ENCODE peak calls at places on chromosomes 2 and 18, in six cellular contexts. D, I, C, S, Y and U are unnamed samples.

GRCh38 chr2:64263315-64263714 is 119.1 kb upstream of the PELI1 start:
- DNase-seq in S (peak), Y (no peak), I (peak), D (peak), C (no peak), U (peak)

GRCh38 chr2:182360012-182360662 is 66.7 kb downstream of the PDE1A start:
- DNase-seq in C (no peak), D (no peak), Y (no peak), I (no peak), S (peak), U (peak)

GRCh38 chr2:203993560-203993959 is 57.0 kb downstream of the ICOS start:
- DNase-seq in C (no peak), Y (no peak), I (no peak), S (no peak), D (no peak), U (no peak)

GRCh38 chr2:199136241-199136640 is 321.5 kb downstream of the SATB2 start:
- DNase-seq in Y (no peak), S (peak), I (no peak), C (no peak), D (no peak), U (no peak)

GRCh38 chr2:239781461-239781860 is 243.7 kb downstream of the NDUFA10 start:
- DNase-seq in I (no peak), S (no peak), D (no peak), Y (no peak), C (no peak), U (no peak)

GRCh38 chr18:74152906-74153305 is 4.6 kb downstream of the TIMM21 start:
- DNase-seq in S (no peak), C (no peak), Y (no peak), I (no peak), D (no peak), U (no peak)

GRCh38 chr2:174908284-174908683 is 96.9 kb downstream of the CHN1 start:
- DNase-seq in Y (no peak), C (no peak), S (no peak), D (no peak), I (no peak), U (no peak)

GRCh38 chr2:127052068-127052770 is 54.7 kb downstream of the BIN1 start:
- DNase-seq in D (no peak), Y (no peak), I (no peak), C (no peak), S (no peak), U (no peak)

GRCh38 chr2:197163755-197164753 is 146.5 kb downstream of the ANKRD44 start:
- DNase-seq in C (no peak), D (no peak), I (no peak), Y (peak), S (no peak), U (no peak)

GRCh38 chr2:191521608-191522208 is 156.2 kb upstream of the NABP1 start:
- DNase-seq in D (peak), I (peak), S (peak), Y (no peak), C (peak), U (peak)

GRCh38 chr2:44546469-44547127 is 184.9 kb downstream of the CAMKMT start:
- DNase-seq in Y (no peak), C (no peak), D (peak), I (no peak), S (no peak), U (no peak)

GRCh38 chr2:157732596-157732995 is 103.9 kb upstream of the ACVR1C start:
- DNase-seq in S (peak), C (no peak), D (peak), I (no peak), Y (no peak), U (no peak)

GRCh38 chr18:11857177-11857887 is 6.1 kb downstream of the CHMP1B start:
- DNase-seq in D (peak), C (peak), Y (no peak), I (peak), S (peak), U (peak)

GRCh38 chr18:63878343-63878742 is 9.2 kb upstream of the SERPINB2 start:
- DNase-seq in Y (no peak), S (peak), I (no peak), D (no peak), C (no peak), U (peak)

GRCh38 chr18:30486856-30487255 is 555.7 kb downstream of the DSC3 start:
- DNase-seq in S (no peak), Y (no peak), C (no peak), D (no peak), I (no peak), U (peak)

GRCh38 chr2:132909427-132909826 is 239.4 kb upstream of the LYPD1 start:
- DNase-seq in Y (no peak), S (peak), I (no peak), D (no peak), C (peak), U (peak)

GRCh38 chr2:85318222-85319182 is 9.3 kb downstream of the TGOLN2 start:
- DNase-seq in D (no peak), Y (no peak), S (peak), I (peak), C (no peak), U (peak)

GRCh38 chr2:88451647-88452150 is 794 bp downstream of the FOXI3 start:
- DNase-seq in D (peak), I (no peak), C (no peak), S (no peak), Y (no peak), U (no peak)

GRCh38 chr18:39485696-39486095 is 1920.1 kb upstream of the CELF4 start:
- DNase-seq in D (no peak), C (no peak), S (peak), Y (no peak), I (no peak), U (peak)

GRCh38 chr2:1803217-1804115 is 59.2 kb upstream of the PXDN start:
- DNase-seq in C (no peak), I (no peak), S (no peak), Y (no peak), D (no peak), U (no peak)

GRCh38 chr2:108927936-108928659 is 60.9 kb downstream of the EDAR start:
- DNase-seq in D (peak), C (peak), S (peak), I (peak), Y (no peak), U (peak)